ENCODE peak calls at places on chromosomes 1 and 21, in seven cellular contexts. T, A, X, W, H, Q and N are unnamed samples.

GRCh38 chr21:42568834-42569731 is 55.4 kb downstream of the SLC37A1 start:
- DNase-seq in T (no peak), A (peak), X (no peak), W (no peak), H (no peak), Q (peak), N (peak)

GRCh38 chr1:179586107-179586823 is 5.4 kb upstream of the TDRD5 start:
- DNase-seq in T (peak), A (peak), X (no peak), W (peak), H (no peak), Q (peak), N (peak)

GRCh38 chr1:202160377-202160940 is at the start of gene PTPN7:
- DNase-seq in T (peak), A (no peak), X (no peak), W (no peak), H (no peak), Q (no peak), N (peak)

GRCh38 chr1:157512036-157512969 is 40.0 kb downstream of the FCRL5 start:
- DNase-seq in T (no peak), A (no peak), X (no peak), W (no peak), H (no peak), Q (no peak), N (no peak)

GRCh38 chr1:160209656-160210046 is 4.5 kb downstream of the PEA15 start:
- DNase-seq in T (no peak), A (no peak), X (no peak), W (no peak), H (no peak), Q (peak), N (no peak)

GRCh38 chr21:36322083-36322424 is 2.1 kb downstream of the MORC3 start:
- DNase-seq in T (no peak), A (no peak), X (no peak), W (no peak), H (no peak), Q (no peak), N (no peak)

GRCh38 chr1:199123615-199124014 is 484.8 kb downstream of the PTPRC start:
- DNase-seq in T (no peak), A (no peak), X (no peak), W (no peak), H (peak), Q (no peak), N (no peak)

GRCh38 chr1:208851376-208851775 is 607.2 kb upstream of the PLXNA2 start:
- DNase-seq in T (no peak), A (no peak), X (no peak), W (no peak), H (no peak), Q (no peak), N (no peak)

GRCh38 chr1:58779837-58780585 is 3.8 kb downstream of the JUN start:
- DNase-seq in T (no peak), A (peak), X (no peak), W (peak), H (peak), Q (peak), N (no peak)

GRCh38 chr1:174398246-174398645 is 49.5 kb upstream of the GPR52 start:
- DNase-seq in T (no peak), A (no peak), X (no peak), W (no peak), H (peak), Q (no peak), N (no peak)

GRCh38 chr1:176691251-176692228 is 228.6 kb downstream of the PAPPA2 start:
- DNase-seq in T (peak), A (no peak), X (no peak), W (peak), H (peak), Q (peak), N (peak)

GRCh38 chr1:213260322-213261075 is 209.5 kb downstream of the RPS6KC1 start:
- DNase-seq in T (peak), A (no peak), X (no peak), W (no peak), H (no peak), Q (no peak), N (no peak)

GRCh38 chr1:50658421-50659076 is 235.3 kb upstream of the DMRTA2 start:
- DNase-seq in T (no peak), A (no peak), X (no peak), W (no peak), H (peak), Q (no peak), N (no peak)

GRCh38 chr1:223199094-223199647 is 56.1 kb upstream of the TLR5 start:
- DNase-seq in T (no peak), A (no peak), X (no peak), W (no peak), H (peak), Q (no peak), N (no peak)

GRCh38 chr1:149936992-149937705 is 470 bp upstream of the MTMR11 start:
- DNase-seq in T (no peak), A (no peak), X (no peak), W (peak), H (peak), Q (peak), N (no peak)

GRCh38 chr1:155040358-155041093 is 6.9 kb downstream of the DCST1 start:
- DNase-seq in T (no peak), A (no peak), X (no peak), W (no peak), H (no peak), Q (no peak), N (no peak)

GRCh38 chr1:172325562-172325961 is 94.9 kb upstream of the C1orf105 start:
- DNase-seq in T (no peak), A (no peak), X (no peak), W (no peak), H (peak), Q (no peak), N (no peak)

GRCh38 chr1:8705104-8705503 is 112.3 kb downstream of the RERE start:
- DNase-seq in T (no peak), A (no peak), X (no peak), W (peak), H (no peak), Q (peak), N (no peak)

GRCh38 chr1:213523781-213524398 is 463.9 kb upstream of the PROX1 start:
- DNase-seq in T (no peak), A (no peak), X (no peak), W (no peak), H (no peak), Q (no peak), N (no peak)

GRCh38 chr1:212212901-212213300 is 72.3 kb upstream of the PPP2R5A start:
- DNase-seq in T (no peak), A (no peak), X (no peak), W (no peak), H (no peak), Q (no peak), N (no peak)

GRCh38 chr1:235225299-235225698 is 64.2 kb upstream of the RBM34 start:
- DNase-seq in T (no peak), A (no peak), X (no peak), W (no peak), H (no peak), Q (no peak), N (no peak)

GRCh38 chr1:210446479-210446878 is 117.8 kb downstream of the HHAT start:
- DNase-seq in T (no peak), A (no peak), X (no peak), W (no peak), H (peak), Q (no peak), N (no peak)

GRCh38 chr1:224726783-224727182 is 110.7 kb downstream of the CNIH3 start:
- DNase-seq in T (no peak), A (peak), X (no peak), W (no peak), H (peak), Q (peak), N (peak)

GRCh38 chr1:117312453-117313138 is 54.7 kb upstream of the MAN1A2 start:
- DNase-seq in T (peak), A (no peak), X (no peak), W (no peak), H (peak), Q (peak), N (no peak)

GRCh38 chr1:73593379-73593778 is 604.6 kb downstream of the LRRIQ3 start:
- DNase-seq in T (no peak), A (no peak), X (no peak), W (peak), H (no peak), Q (peak), N (peak)

GRCh38 chr1:44557756-44558155 is 116.5 kb downstream of the TMEM53 start:
- DNase-seq in T (no peak), A (no peak), X (no peak), W (no peak), H (no peak), Q (no peak), N (no peak)

GRCh38 chr1:21261551-21262281 is 28.5 kb downstream of the ECE1 start:
- DNase-seq in T (peak), A (peak), X (peak), W (no peak), H (peak), Q (peak), N (peak)

GRCh38 chr1:210233216-210233494 is 559 bp downstream of the SERTAD4 start:
- DNase-seq in T (no peak), A (peak), X (no peak), W (no peak), H (no peak), Q (peak), N (no peak)

GRCh38 chr1:111221633-111222286 is 5.8 kb upstream of the CHI3L2 start:
- DNase-seq in T (no peak), A (no peak), X (no peak), W (no peak), H (peak), Q (no peak), N (no peak)

GRCh38 chr1:50605186-50605875 is 182.1 kb upstream of the DMRTA2 start:
- DNase-seq in T (peak), A (no peak), X (no peak), W (peak), H (peak), Q (peak), N (no peak)

GRCh38 chr1:220631238-220631842 is 58.8 kb upstream of the C1orf115 start:
- DNase-seq in T (no peak), A (no peak), X (no peak), W (no peak), H (no peak), Q (no peak), N (no peak)

GRCh38 chr1:21152423-21153100 is 24.1 kb downstream of the EIF4G3 start:
- DNase-seq in T (no peak), A (no peak), X (no peak), W (no peak), H (peak), Q (no peak), N (no peak)

GRCh38 chr1:205043866-205044265 is 854 bp downstream of the CNTN2 start:
- DNase-seq in T (no peak), A (no peak), X (no peak), W (no peak), H (no peak), Q (no peak), N (no peak)
- H3K4me3 ChIP-seq in T (no peak), A (no peak), X (peak), W (no peak), H (no peak), Q (no peak), N (no peak)

GRCh38 chr1:185348995-185349394 is 32.0 kb upstream of the IVNS1ABP start:
- DNase-seq in T (no peak), A (no peak), X (no peak), W (no peak), H (no peak), Q (no peak), N (no peak)
- TF ChIP-seq POLR2A in T (no peak), A (no peak), X (no peak), W (no peak), H (no peak), Q (no peak), N (no peak)

DNA sequence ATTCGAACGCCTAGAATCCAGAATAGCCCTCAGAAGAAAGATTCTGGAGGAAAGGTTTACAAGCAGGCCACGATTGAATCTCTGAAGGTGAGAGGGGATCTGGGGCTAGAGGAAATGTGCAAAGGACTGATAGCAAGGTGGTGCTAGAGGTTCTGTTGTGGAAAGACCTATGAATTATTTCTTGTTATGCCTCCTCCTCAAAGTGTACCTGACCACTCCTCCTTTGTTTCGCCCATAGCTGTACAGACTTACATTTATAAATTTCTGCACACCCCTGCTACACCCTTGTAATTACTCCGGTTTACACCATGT is 986 bp downstream of the TCEANC2 start:
- DNase-seq in T (peak), A (no peak), X (no peak), W (no peak), H (no peak), Q (no peak), N (no peak)
- H3K4me3 ChIP-seq in T (peak), A (peak), X (peak), W (peak), H (no peak), Q (no peak), N (peak)

GRCh38 chr21:44299458-44300261 is at the start of gene PFKL:
- DNase-seq in T (peak), A (no peak), X (no peak), W (peak), H (peak), Q (peak), N (peak)
- TF ChIP-seq POLR2A in T (no peak), A (no peak), X (no peak), W (peak), H (peak), Q (no peak), N (no peak)

GRCh38 chr1:24416666-24417391 is 1.2 kb downstream of the NIPAL3 start:
- DNase-seq in T (peak), A (no peak), X (no peak), W (no peak), H (peak), Q (no peak), N (no peak)

GRCh38 chr1:24415334-24415909 is at the start of gene NIPAL3:
- DNase-seq in T (peak), A (peak), X (peak), W (peak), H (peak), Q (peak), N (peak)

GRCh38 chr1:24418898-24419628 is 3.5 kb downstream of the NIPAL3 start:
- DNase-seq in T (peak), A (no peak), X (no peak), W (peak), H (peak), Q (no peak), N (peak)

GRCh38 chr1:24415910-24416665 is 486 bp downstream of the NIPAL3 start:
- DNase-seq in T (peak), A (no peak), X (no peak), W (peak), H (peak), Q (peak), N (no peak)

GRCh38 chr1:24417681-24418080 is 2.1 kb downstream of the NIPAL3 start:
- DNase-seq in T (no peak), A (no peak), X (no peak), W (no peak), H (peak), Q (no peak), N (no peak)
- H3K4me3 ChIP-seq in T (no peak), A (peak), X (no peak), W (peak), H (peak), Q (no peak), N (no peak)

GRCh38 chr1:92298573-92299476 is at the start of the genes GLMN and RPAP2:
- DNase-seq in T (peak), A (peak), X (peak), W (peak), H (peak), Q (peak), N (peak)
- TF ChIP-seq POLR2A in T (peak), A (no peak), X (peak), W (peak), H (peak), Q (peak), N (no peak)